ENCODE peak calls at places on chromosomes 7 and 10, in eight cellular contexts. K is GM23338, T is GM12891, I is upper lobe of left lung, C is K562, R is suprapubic skin, H is HepG2, V is sigmoid colon. W is an unnamed sample.

GRCh38 chr7:28661826-28662225 is 249.5 kb downstream of the CREB5 start:
- DNase-seq in K (no peak), I (no peak), R (no peak), C (no peak), T (no peak), H (no peak), V (no peak), W (no peak)

GRCh38 chr10:18582803-18583202 is 68.6 kb downstream of the NSUN6 start:
- DNase-seq in R (no peak), C (no peak), I (no peak), K (no peak), T (no peak), H (no peak), V (no peak), W (no peak)

GRCh38 chr10:79162022-79162421 is 93.3 kb downstream of the ZMIZ1 start:
- DNase-seq in T (no peak), V (no peak), C (no peak), K (no peak), H (no peak), I (no peak), R (peak; percentile 70), W (no peak)

GRCh38 chr7:20329389-20330175 is 1.1 kb upstream of the ITGB8 start:
- DNase-seq in V (peak; percentile 81), H (peak; percentile 60), R (peak; percentile 68), C (peak; percentile 37), T (peak; percentile 13), K (peak; percentile 90), I (peak; percentile 82), W (no peak)

GRCh38 chr10:107425844-107426553 is 261.5 kb upstream of the SORCS1 start:
- DNase-seq in K (no peak), T (no peak), C (no peak), R (no peak), H (no peak), V (no peak), I (no peak), W (no peak)

GRCh38 chr7:81162234-81162633 is 243.4 kb upstream of the SEMA3C start:
- DNase-seq in T (no peak), K (no peak), H (no peak), C (no peak), I (no peak), V (no peak), R (no peak), W (no peak)

GRCh38 chr10:75531571-75532031 is 100.2 kb downstream of the LRMDA start:
- DNase-seq in T (no peak), I (no peak), H (no peak), C (no peak), R (no peak), K (no peak), V (no peak), W (no peak)

GRCh38 chr7:149027055-149027454 is 1.2 kb downstream of the PDIA4 start:
- DNase-seq in V (no peak), I (no peak), T (no peak), R (no peak), H (no peak), C (no peak), K (no peak), W (no peak)

GRCh38 chr7:111409714-111410422 is 152.4 kb downstream of the IMMP2L start:
- DNase-seq in T (no peak), H (peak; percentile 0), K (peak; percentile 29), C (no peak), R (no peak), V (no peak), I (no peak), W (no peak)

GRCh38 chr7:155456772-155457543 is 971 bp upstream of the EN2 start:
- DNase-seq in H (no peak), T (no peak), C (peak; percentile 70), V (peak; percentile 79), I (peak; percentile 93), R (no peak), K (peak; percentile 84), W (no peak)

GRCh38 chr7:25835191-25835590 is 316.8 kb upstream of the NFE2L3 start:
- DNase-seq in K (no peak), H (no peak), I (no peak), R (no peak), V (no peak), T (no peak), C (no peak), W (no peak)

GRCh38 chr7:105885386-105886111 is 9.2 kb upstream of the ATXN7L1 start:
- DNase-seq in I (no peak), T (no peak), K (no peak), H (no peak), V (no peak), C (no peak), R (no peak), W (no peak)

GRCh38 chr7:77327067-77327931 is 88.8 kb downstream of the GSAP start:
- DNase-seq in H (peak; percentile 25), R (peak; percentile 74), I (no peak), T (no peak), C (no peak), K (no peak), V (peak; percentile 84), W (no peak)

GRCh38 chr10:77873558-77874380 is 52.8 kb downstream of the DLG5 start:
- DNase-seq in H (peak; percentile 70), I (peak; percentile 79), V (peak; percentile 91), R (peak; percentile 78), K (no peak), T (peak; percentile 66), C (no peak), W (no peak)

GRCh38 chr10:73908853-73909611 is 1.9 kb upstream of the PLAU start:
- DNase-seq in K (no peak), I (no peak), V (peak; percentile 71), H (peak; percentile 35), T (no peak), C (peak; percentile 56), R (no peak), W (peak; percentile 97)
- TF ChIP-seq POLR2AphosphoS5 in K (no peak), I (peak; percentile 56), V (peak; percentile 63), H (no peak), T (no peak), C (no peak), R (no peak), W (peak; percentile 61)

DNA sequence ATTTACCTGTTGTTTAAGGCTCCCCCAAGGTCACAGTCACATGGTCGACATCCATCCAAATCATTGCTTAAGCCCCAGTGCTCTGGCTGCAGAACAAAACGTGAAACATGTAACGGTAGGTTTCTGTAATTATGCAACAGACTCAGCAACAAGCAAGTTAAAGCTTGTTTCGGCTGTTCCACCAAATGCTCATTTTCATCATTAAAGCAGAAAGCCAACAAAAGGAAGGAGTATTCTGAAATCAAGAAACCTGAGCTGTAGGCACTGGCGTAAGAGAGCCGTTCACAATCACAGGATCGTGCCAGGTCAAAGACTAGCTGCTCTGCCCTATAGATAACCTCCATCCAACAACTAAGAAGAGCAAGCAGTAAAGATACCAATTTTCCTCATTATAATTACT is 30.0 kb downstream of the LAMB1 start:
- DNase-seq in C (no peak), K (no peak), V (peak; percentile 83), T (no peak), R (no peak), I (no peak), H (no peak), W (no peak)
- TF ChIP-seq POLR2AphosphoS5 in C (no peak), K (no peak), V (peak; percentile 36), T (no peak), R (no peak), I (no peak), H (no peak), W (no peak)

DNA sequence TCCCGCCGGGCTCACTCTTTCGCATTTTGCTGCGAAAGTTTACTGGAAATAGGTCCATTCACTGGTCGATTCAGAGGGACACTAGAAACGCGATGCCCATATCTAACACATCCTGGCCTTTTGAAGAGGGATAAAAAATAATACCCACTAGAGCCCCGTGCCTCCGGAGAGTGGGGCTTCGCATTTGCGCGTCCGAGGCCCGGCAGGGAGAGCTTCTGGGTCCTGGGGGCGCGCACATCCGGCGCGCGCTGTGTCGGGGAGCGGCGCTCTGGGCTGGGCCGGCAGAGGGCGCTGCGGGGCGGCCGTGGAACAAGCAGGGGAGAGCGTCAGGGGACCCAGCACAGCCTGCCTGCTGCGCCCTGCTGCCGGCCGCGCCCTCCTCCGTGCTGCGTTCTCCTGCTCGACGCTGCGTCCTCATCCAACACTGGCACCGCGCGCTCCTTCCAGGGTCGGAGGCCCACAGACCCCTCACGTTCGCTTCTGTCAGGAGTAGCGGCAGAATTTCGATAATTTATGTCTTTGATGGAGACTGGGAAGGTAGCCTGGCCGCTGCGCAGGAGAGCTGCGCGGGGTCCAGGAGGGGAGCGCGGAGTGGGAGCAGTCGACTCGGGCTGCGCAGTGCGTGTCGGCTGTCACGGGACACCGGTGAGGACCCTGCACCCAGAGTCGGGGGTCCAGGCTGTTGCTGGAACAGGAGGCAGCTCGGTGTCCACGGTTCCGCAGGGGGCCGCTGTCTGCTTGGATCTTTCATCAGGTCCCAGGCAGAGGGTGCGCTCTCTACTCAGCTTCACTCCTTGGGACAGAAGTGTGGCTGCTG is 41.5 kb upstream of the ZNF32 start:
- DNase-seq in I (peak; percentile 99), K (peak; percentile 85), H (peak; percentile 27), R (peak; percentile 88), T (peak; percentile 95), C (peak; percentile 92), V (peak; percentile 91), W (no peak)
- TF ChIP-seq POLR2AphosphoS5 in I (peak; percentile 41), K (peak; percentile 28), H (no peak), R (no peak), T (no peak), C (no peak), V (peak; percentile 19), W (no peak)

GRCh38 chr10:29784175-29784773 is 149.5 kb upstream of the SVIL start:
- DNase-seq in K (peak; percentile 88), C (no peak), R (peak; percentile 88), T (no peak), H (peak; percentile 29), I (no peak), V (peak; percentile 92), W (peak; percentile 97)
- TF ChIP-seq POLR2AphosphoS5 in K (no peak), C (no peak), R (peak; percentile 55), T (no peak), H (no peak), I (peak; percentile 91), V (peak; percentile 84), W (peak; percentile 89)

DNA sequence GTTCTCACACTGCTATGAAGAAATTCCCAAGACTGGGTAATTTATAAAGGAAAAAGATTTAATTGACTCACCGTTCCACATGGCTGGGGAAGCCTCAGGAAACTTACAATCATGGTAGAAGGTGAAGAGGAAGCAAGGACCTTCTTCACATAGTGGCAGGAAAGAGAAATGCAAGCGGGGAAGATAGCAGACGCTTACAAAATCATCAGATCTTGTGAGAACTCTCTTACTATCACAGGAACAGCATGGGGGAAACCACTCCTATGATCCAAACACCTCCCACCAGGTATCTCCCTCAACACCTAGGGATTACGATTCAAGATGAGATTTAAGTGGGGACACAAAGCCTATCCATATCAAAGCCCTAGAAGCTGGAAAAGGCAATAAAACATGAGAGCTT is 130.8 kb downstream of the MDFIC start:
- DNase-seq in K (peak; percentile 50), T (no peak), C (no peak), H (no peak), R (no peak), V (no peak), I (no peak), W (no peak)
- TF ChIP-seq POLR2AphosphoS5 in K (no peak), T (no peak), C (no peak), H (no peak), R (no peak), V (no peak), I (no peak), W (no peak)

W was measured in Panc1.